ENCODE peak calls at places on chromosomes 5 and 9, in six cellular contexts. Y, M, S, D, V and L are unnamed samples.

GRCh38 chr5:127055880-127056653 is 17.2 kb downstream of the C5orf63 start:
- DNase-seq in V (no peak), M (no peak), D (no peak), Y (no peak), S (no peak), L (no peak)

GRCh38 chr9:132221941-132222340 is 60.1 kb downstream of the NTNG2 start:
- DNase-seq in S (no peak), M (no peak), V (no peak), Y (no peak), D (no peak), L (no peak)

GRCh38 chr5:94362857-94363256 is 255.5 kb downstream of the KIAA0825 start:
- DNase-seq in M (peak; percentile 1), V (no peak), D (no peak), S (no peak), Y (peak; percentile 65), L (no peak)

GRCh38 chr5:40503438-40503837 is 176.3 kb upstream of the PTGER4 start:
- DNase-seq in Y (no peak), V (no peak), D (peak; percentile 37), M (no peak), S (no peak), L (no peak)

GRCh38 chr5:14628346-14628745 is 36.2 kb upstream of the OTULIN start:
- DNase-seq in V (no peak), Y (peak; percentile 40), D (peak; percentile 48), M (peak; percentile 65), S (peak; percentile 41), L (peak; percentile 83)

GRCh38 chr9:126515001-126515872 is 98.5 kb upstream of the LMX1B start:
- DNase-seq in S (no peak), M (no peak), Y (no peak), V (no peak), D (no peak), L (no peak)

GRCh38 chr5:114101153-114101552 is 260.7 kb upstream of the KCNN2 start:
- DNase-seq in S (no peak), D (peak; percentile 37), M (peak; percentile 64), Y (peak; percentile 17), V (peak; percentile 26), L (peak; percentile 80)

GRCh38 chr5:65808818-65809217 is 86.8 kb downstream of the NLN start:
- DNase-seq in V (peak; percentile 26), S (no peak), M (peak; percentile 68), D (no peak), Y (no peak), L (no peak)

GRCh38 chr9:89530721-89531120 is 32.8 kb upstream of the SEMA4D start:
- DNase-seq in V (no peak), M (no peak), S (no peak), D (no peak), Y (no peak), L (no peak)

GRCh38 chr5:181188700-181189362 is 16.2 kb downstream of the TRIM7 start:
- DNase-seq in Y (peak; percentile 68), M (peak; percentile 81), V (peak; percentile 71), D (peak; percentile 86), S (peak; percentile 82), L (peak; percentile 93)

GRCh38 chr9:129393064-129393463 is 215.0 kb upstream of the IER5L start:
- DNase-seq in D (no peak), M (no peak), V (no peak), Y (no peak), S (no peak), L (no peak)

GRCh38 chr5:179227196-179227577 is 118.1 kb downstream of the ADAMTS2 start:
- DNase-seq in D (no peak), Y (no peak), M (no peak), V (no peak), S (peak; percentile 22), L (no peak)

GRCh38 chr5:82312373-82312856 is 34.3 kb upstream of the RPS23 start:
- DNase-seq in M (peak; percentile 87), S (peak; percentile 66), V (peak; percentile 54), D (peak; percentile 63), Y (peak; percentile 56), L (peak; percentile 80)

GRCh38 chr5:36739751-36740221 is 133.4 kb downstream of the SLC1A3 start:
- DNase-seq in Y (peak; percentile 55), V (peak; percentile 73), M (peak; percentile 70), D (peak; percentile 80), S (peak; percentile 82), L (peak; percentile 90)

GRCh38 chr9:132169672-132170392 is 8.0 kb downstream of the NTNG2 start:
- DNase-seq in S (peak; percentile 86), Y (peak; percentile 31), M (peak; percentile 71), D (peak; percentile 30), V (peak; percentile 29), L (peak; percentile 87)

GRCh38 chr5:144468542-144468941 is 297.9 kb downstream of the KCTD16 start:
- DNase-seq in V (no peak), Y (no peak), D (no peak), M (peak; percentile 5), S (no peak), L (no peak)

GRCh38 chr9:113649855-113650206 is 186.3 kb downstream of the RGS3 start:
- DNase-seq in S (no peak), Y (no peak), V (no peak), M (no peak), D (no peak), L (no peak)

GRCh38 chr9:92950359-92950955 is 3.1 kb downstream of the FGD3 start:
- DNase-seq in D (no peak), Y (no peak), S (no peak), V (no peak), M (peak; percentile 36), L (no peak)

GRCh38 chr5:36877667-36878420 is 1.3 kb downstream of the NIPBL start:
- DNase-seq in Y (peak; percentile 76), D (peak; percentile 59), M (peak; percentile 55), S (no peak), V (peak; percentile 32), L (peak; percentile 75)

GRCh38 chr5:170522211-170523128 is 18.6 kb downstream of the KCNIP1 start:
- DNase-seq in Y (peak; percentile 76), V (no peak), S (no peak), D (no peak), M (peak; percentile 86), L (no peak)

GRCh38 chr5:180825768-180826525 is 23.3 kb upstream of the MGAT1 start:
- DNase-seq in S (no peak), D (peak; percentile 70), M (peak; percentile 76), Y (peak; percentile 96), V (no peak), L (no peak)

GRCh38 chr9:3962467-3962866 is 337.4 kb downstream of the GLIS3 start:
- DNase-seq in D (no peak), S (no peak), Y (no peak), M (peak; percentile 61), V (no peak), L (no peak)

GRCh38 chr5:73544429-73545402 is 20.7 kb downstream of the ANKRA2 start:
- DNase-seq in Y (peak; percentile 81), V (no peak), M (no peak), S (no peak), D (peak; percentile 76), L (no peak)

GRCh38 chr5:139903805-139904565 is 108.4 kb downstream of the PSD2 start:
- DNase-seq in V (no peak), S (peak; percentile 56), D (no peak), M (peak; percentile 47), Y (peak; percentile 14), L (no peak)

GRCh38 chr9:122383992-122384461 is 13.2 kb downstream of the PTGS1 start:
- DNase-seq in M (peak; percentile 87), D (peak; percentile 52), V (no peak), Y (peak; percentile 70), S (no peak), L (no peak)

GRCh38 chr5:150144876-150145275 is 10.8 kb downstream of the PDGFRB start:
- DNase-seq in D (no peak), S (no peak), M (no peak), Y (no peak), V (no peak), L (no peak)
- H2AFZ ChIP-seq in D (no peak overlapping the region), S (no peak overlapping the region), M (no peak overlapping the region), Y (no peak overlapping the region), V (no peak overlapping the region), L (no peak overlapping the region)

DNA sequence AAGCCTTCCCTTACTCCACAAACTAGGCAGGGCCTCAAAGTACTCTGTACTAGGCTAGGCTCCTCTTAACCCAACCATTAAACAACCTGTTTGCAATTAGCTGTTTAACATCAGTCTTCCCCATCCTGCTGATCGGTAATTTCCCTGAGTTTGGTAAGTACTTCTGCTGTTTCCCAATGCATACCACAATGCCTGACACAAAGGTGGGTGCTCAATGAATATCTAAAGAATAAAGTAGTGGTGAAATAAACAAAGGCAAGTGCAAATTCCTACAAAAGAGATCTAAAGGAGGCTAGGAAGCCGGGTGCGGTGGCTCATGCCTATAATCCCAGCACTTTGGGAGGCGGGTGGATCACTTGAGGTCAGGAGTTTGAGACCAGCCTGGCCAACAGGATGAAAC is 25.0 kb downstream of the FBXW2 start:
- DNase-seq in D (no peak), V (no peak), M (no peak), Y (no peak), S (peak; percentile 34), L (no peak)
- H3K4me2 ChIP-seq in D (no peak overlapping the region), V (no peak overlapping the region), M (no peak overlapping the region), Y (no peak overlapping the region), S (no peak overlapping the region), L (no peak overlapping the region)

GRCh38 chr9:72615931-72616330 is 94.5 kb downstream of the TMC1 start:
- DNase-seq in V (no peak), Y (peak; percentile 54), M (peak; percentile 50), D (no peak), S (no peak), L (no peak)

GRCh38 chr9:72614057-72614456 is 92.6 kb downstream of the TMC1 start:
- DNase-seq in Y (no peak), M (no peak), D (no peak), S (no peak), V (no peak), L (no peak)

DNA sequence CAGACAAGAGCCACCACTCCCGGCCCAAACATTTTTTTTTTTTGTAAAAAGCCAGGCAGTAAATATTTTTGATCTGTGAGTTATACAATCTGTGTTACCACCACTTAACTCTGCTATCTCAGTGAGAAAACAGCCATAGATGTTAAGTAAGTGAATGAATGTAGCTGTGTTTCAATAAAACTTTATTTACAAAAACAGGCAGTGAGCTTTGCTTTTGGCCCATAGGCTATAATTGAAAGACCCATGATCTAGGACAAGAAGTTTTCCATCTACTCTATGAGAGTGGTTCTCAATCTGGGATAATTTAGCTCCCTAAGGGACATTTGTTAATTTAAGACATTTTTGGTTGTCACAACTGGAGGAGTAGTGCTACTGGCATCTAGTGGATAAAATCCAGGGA is 91.0 kb downstream of the TMC1 start:
- DNase-seq in S (no peak), Y (no peak), V (no peak), M (no peak), D (no peak), L (no peak)
- H2AFZ ChIP-seq in S (no peak overlapping the region), Y (no peak overlapping the region), V (no peak overlapping the region), M (no peak overlapping the region), D (no peak overlapping the region), L (no peak overlapping the region)

DNA sequence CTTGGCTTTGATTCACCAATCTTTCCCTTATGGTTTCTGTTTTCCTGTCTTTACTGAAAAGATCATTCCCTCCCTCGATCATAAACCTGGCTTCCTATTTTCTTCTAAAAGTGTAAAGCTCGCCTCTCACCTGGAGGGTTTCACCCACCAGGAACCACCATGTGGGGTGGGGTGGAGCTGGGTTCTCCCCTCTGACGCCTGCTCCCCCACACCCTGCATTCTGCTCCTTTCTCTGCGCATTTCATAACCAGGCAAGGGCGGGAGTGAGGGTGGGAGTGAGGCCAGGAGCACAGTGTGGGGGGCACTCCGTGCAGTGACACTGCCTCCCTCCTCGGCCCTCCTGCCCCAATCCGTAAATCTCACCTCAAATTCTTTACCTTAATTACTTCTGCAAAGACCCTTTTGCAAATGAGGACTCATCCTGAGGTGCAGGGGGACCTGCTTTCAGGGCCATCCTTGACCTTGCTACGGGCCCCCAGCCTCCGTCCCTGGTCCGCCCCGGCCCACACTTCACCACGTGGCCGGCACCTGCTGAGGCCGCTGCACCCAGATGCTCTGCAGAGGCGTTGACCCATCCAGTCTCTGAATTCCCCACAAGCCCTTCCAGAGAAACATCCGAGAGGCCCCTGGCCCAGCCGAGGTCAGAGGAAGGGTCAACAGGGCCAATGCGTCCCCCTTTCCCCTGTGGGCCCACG is 59.3 kb downstream of the KCNT1 start:
- DNase-seq in M (no peak), D (no peak), V (no peak), Y (no peak), S (no peak), L (no peak)
- H3K4me2 ChIP-seq in M (no peak overlapping the region), D (no peak overlapping the region), V (no peak overlapping the region), Y (no peak overlapping the region), S (no peak overlapping the region), L (no peak overlapping the region)